ENCODE peak calls at places on chromosomes 1 and 21, in five cellular contexts. N is bronchial epithelial cell, F is A549, T is retinal pigment epithelial cell, A is RWPE1. Y is an unnamed sample.

GRCh38 chr1:113388621-113389355 is 1.5 kb upstream of the MAGI3 start:
- DNase-seq in T (no peak), F (peak; percentile 77), A (peak; percentile 21), N (peak; percentile 60), Y (peak; percentile 56)

GRCh38 chr1:228334226-228334935 is 72.3 kb downstream of the TRIM11 start:
- DNase-seq in N (no peak), A (no peak), F (no peak), T (no peak), Y (no peak)

GRCh38 chr1:240998441-240999015 is 358.5 kb downstream of the RGS7 start:
- DNase-seq in T (no peak), F (no peak), A (no peak), N (no peak), Y (no peak)

GRCh38 chr1:228379165-228379460 is 27.5 kb downstream of the TRIM11 start:
- DNase-seq in A (no peak), F (no peak), N (peak; percentile 11), T (no peak), Y (no peak)

GRCh38 chr1:6651889-6652288 is 27.2 kb downstream of the THAP3 start:
- DNase-seq in F (no peak), T (no peak), A (no peak), N (no peak), Y (no peak)

GRCh38 chr1:54371038-54371935 is 34.9 kb downstream of the SSBP3 start:
- DNase-seq in N (peak; percentile 20), F (no peak), T (no peak), A (peak; percentile 8), Y (no peak)

GRCh38 chr21:32411366-32412161 is 942 bp upstream of the EVA1C start:
- DNase-seq in T (no peak), F (peak; percentile 40), A (no peak), N (no peak), Y (peak; percentile 65)

GRCh38 chr1:236663934-236664333 is 22.4 kb upstream of the ACTN2 start:
- DNase-seq in N (no peak), F (no peak), T (no peak), A (no peak), Y (no peak)

GRCh38 chr1:227532019-227532619 is 31.2 kb upstream of the ZNF678 start:
- DNase-seq in F (no peak), A (no peak), T (no peak), N (peak; percentile 26), Y (no peak)

GRCh38 chr1:63082754-63083153 is 239.6 kb upstream of the FOXD3 start:
- DNase-seq in N (no peak), F (no peak), T (no peak), A (no peak), Y (no peak)

DNA sequence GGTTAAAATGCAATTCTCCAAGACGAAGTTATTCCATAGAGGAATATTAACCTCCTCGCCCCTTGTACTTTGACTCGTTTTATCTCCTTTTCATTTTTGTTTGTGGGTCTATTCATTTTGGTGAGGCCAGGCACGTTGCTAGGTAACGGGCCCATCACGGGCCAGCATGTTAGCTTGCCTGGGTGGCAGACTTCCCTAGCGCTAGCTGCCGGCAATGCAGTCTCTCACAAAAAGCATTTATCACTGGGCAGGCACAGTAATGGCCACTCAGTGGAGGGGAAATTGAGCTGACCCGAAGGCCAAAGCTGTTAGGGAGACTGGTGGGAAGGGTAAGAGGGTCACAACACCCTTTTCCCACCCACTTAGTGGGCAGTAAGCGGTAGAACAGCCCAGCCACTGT is 234.4 kb upstream of the FOXD3 start:
- DNase-seq in T (no peak), A (no peak), F (peak; percentile 12), N (no peak), Y (no peak)
- TF ChIP-seq CTCF in T (peak; percentile 6), A (no peak), F (no peak), N (no peak), Y (no peak)

GRCh38 chr21:25790122-25790951 is 55.6 kb downstream of the GABPA start:
- DNase-seq in N (peak; percentile 42), F (peak; percentile 44), A (peak; percentile 40), T (peak; percentile 11), Y (peak; percentile 27)
- TF ChIP-seq CTCF in N (peak; percentile 18), F (peak; percentile 13), A (peak; percentile 62), T (peak; percentile 53), Y (peak; percentile 64)

DNA sequence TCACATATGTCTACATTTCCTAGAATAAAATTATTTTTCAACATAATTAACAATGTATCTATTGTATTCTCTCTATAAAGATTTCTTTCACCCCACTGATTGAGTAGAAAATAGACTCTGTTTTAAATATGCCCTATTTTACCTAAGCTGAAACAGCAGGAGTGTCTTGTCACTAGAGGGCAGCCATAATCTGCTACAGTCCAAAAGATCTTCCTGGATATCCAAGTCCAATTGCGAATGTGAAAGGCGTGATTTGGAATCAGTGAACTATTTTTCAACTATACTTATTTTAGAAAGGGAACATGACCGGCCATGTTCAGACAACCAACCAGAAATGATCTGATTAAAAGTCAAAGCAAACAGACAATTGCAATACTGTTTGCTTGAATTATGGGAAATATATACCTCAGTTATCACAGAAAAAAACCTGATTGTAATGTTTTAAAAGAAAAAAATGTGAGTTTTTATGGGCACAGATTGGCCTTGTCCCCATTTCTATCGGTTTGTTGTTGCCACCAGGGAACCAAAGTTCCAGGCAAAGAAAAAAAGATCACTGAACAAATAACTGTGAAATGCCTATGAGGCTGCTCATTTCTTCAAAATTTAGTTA is 1211.0 kb upstream of the ADGRL4 start:
- DNase-seq in F (peak; percentile 48), A (peak; percentile 27), N (peak; percentile 85), T (peak; percentile 51), Y (peak; percentile 70)
- TF ChIP-seq CTCF in F (peak; percentile 52), A (peak; percentile 84), N (peak; percentile 51), T (peak; percentile 75), Y (peak; percentile 75)

DNA sequence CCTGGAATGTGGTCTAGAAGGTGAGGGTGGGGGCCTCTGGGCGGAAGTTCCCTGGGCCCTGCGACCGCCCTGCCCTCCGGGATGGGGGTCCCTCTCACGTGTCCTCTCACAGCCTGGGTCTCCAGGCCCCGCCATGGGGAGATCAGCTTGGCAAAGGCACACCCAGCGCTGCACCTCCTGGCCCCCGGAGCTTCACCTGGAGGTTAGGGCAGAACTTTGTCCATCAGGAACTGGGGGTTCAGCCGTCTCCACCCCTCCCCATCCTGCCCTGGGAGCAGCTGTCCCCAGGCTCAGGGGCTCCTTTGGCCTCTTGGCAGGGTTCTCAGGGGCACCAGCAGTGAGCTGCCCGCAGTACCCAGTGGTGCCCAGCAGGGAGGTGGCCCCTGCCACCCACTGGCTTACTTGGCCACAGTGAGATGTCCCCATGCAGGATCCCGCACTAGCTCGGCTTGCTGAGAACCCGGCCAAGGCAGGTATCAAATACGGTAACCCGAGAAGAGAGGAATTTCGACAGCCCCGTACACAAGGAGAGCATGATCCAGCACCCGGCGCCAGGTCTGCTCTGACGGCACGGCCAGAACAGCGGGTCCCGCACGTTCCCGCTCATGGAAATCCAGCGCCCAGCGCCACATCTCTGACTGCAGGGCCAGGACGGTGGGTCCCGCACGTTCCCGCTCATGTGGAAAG is 36.7 kb downstream of the RRP1 start:
- DNase-seq in T (no peak), A (no peak), N (no peak), F (peak; percentile 13), Y (no peak)
- TF ChIP-seq CTCF in T (peak; percentile 39), A (peak; percentile 7), N (peak; percentile 18), F (no peak), Y (peak; percentile 32)

DNA sequence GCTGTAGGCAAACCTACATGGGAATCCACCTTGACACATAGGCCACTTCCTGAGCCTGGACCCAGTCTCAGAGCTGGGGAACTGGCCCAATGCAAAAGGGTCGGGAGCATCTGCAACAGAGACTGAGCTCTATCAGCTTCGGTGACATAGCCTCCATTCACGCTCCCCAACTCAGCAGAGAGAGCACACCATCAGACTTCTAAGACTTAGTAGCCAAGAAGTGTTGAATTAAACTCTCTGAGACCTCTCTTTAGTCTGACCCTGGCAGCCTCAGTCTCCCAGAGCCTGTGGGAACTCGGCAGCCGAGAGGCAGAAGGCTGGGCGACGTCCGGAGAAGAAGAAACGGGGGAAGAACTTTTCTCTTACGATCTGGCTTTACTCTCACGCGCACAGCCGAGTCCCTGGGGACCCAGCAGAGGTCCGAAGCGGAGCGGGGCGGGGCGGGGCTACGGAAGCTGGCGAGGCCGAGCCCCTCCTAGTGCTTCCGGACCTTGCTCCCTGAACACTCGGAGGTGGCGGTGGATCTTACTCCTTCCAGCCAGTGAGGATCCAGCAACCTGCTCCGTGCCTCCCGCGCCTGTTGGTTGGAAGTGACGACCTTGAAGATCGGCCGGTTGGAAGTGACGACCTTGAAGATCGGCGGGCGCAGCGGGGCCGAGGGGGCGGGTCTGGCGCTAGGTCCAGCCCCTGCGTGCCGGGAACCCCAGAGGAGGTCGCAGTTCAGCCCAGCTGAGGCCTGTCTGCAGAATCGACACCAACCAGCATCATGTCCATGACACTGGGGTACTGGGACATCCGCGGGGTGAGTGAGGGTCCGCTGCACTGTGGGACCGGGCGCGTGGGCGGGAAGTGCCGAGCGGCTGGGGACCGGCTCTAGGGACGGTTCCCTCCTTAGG is at the start of gene GSTM4:
- DNase-seq in A (peak; percentile 52), T (no peak), N (peak; percentile 25), F (peak; percentile 53), Y (peak; percentile 38)
- TF ChIP-seq CTCF in A (no peak), T (no peak), N (peak; percentile 11), F (no peak), Y (no peak)

DNA sequence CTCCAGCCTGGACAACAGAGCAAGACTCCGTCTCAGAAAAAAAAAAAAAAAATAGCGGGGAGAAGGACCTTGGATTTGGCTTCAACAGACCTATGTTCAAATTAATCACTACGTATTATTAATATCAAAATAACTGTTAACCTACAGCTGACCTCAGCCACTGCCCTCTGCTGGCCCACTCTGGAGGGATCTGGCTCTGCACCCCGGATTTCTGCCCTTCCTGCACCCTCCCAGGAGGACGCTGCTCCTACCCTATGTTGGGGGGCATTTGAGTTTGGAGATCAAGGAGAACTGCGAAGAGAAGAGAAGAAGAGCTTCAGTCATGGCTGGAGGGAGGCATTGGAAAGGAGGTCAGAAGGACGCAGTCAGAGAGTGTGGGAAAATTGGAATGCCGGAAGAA is 96.7 kb downstream of the PSMG1 start:
- DNase-seq in F (no peak), N (no peak), A (no peak), T (no peak), Y (no peak)
- TF ChIP-seq CTCF in F (peak; percentile 12), N (no peak), A (no peak), T (peak; percentile 37), Y (no peak)

DNA sequence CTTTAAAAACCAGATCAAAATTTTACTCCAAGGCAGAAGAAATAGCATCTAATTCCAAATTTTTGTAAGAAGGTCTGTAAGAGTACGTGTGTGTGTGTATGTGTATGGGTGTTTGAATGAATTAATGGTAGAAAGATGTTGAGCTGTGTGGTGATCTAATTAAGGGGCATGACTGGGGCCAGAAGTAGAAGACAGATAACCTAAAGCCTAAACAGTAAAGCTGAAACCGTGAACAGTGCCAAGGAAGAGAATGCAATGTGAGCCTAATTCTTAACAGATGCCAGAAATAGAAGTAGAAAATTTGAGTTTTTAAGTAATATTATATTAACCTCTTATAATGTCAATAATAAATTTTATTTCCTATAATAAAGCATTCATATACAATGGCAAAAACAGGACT is 38.2 kb downstream of the BRINP3 start:
- DNase-seq in A (no peak), T (no peak), N (no peak), F (no peak), Y (no peak)
- TF ChIP-seq CTCF in A (no peak), T (no peak), N (no peak), F (no peak), Y (no peak)

GRCh38 chr1:110433803-110434202 is 17.1 kb upstream of the PROK1 start:
- DNase-seq in A (peak; percentile 67), T (peak; percentile 24), N (peak; percentile 73), F (peak; percentile 54), Y (peak; percentile 74)
- TF ChIP-seq CTCF in A (no peak), T (peak; percentile 48), N (peak; percentile 58), F (peak; percentile 11), Y (no peak)